ENCODE peak calls at places on chromosomes 7 and 10, in six cellular contexts. One of them, this sample, is unnamed.

GRCh38 chr7:131166066-131166465 is 161.6 kb upstream of the MKLN1 start:
- DNase-seq in body of pancreas: no peak
- DNase-seq in naive thymus-derived CD4-positive, alpha-beta T cell: no peak
- DNase-seq in cardiac muscle cell: peak; percentile 19
- DNase-seq in Peyer's patch: no peak
- DNase-seq in ovary: no peak
- DNase-seq in this sample: no peak

GRCh38 chr10:57249615-57250281 is 888.7 kb upstream of the ZWINT start:
- DNase-seq in naive thymus-derived CD4-positive, alpha-beta T cell: peak; percentile 3
- DNase-seq in ovary: no peak
- DNase-seq in cardiac muscle cell: no peak
- DNase-seq in Peyer's patch: no peak
- DNase-seq in body of pancreas: no peak
- DNase-seq in this sample: no peak

GRCh38 chr10:97117372-97117771 is 68.4 kb downstream of the SLIT1 start:
- DNase-seq in cardiac muscle cell: peak; percentile 17
- DNase-seq in Peyer's patch: no peak
- DNase-seq in naive thymus-derived CD4-positive, alpha-beta T cell: no peak
- DNase-seq in ovary: no peak
- DNase-seq in body of pancreas: no peak
- DNase-seq in this sample: no peak

GRCh38 chr7:90311185-90311584 is 9.9 kb downstream of the FAM237B start:
- DNase-seq in Peyer's patch: no peak
- DNase-seq in body of pancreas: no peak
- DNase-seq in cardiac muscle cell: no peak
- DNase-seq in ovary: no peak
- DNase-seq in naive thymus-derived CD4-positive, alpha-beta T cell: no peak
- DNase-seq in this sample: no peak

GRCh38 chr10:72084094-72084459 is 4.3 kb downstream of the SPOCK2 start:
- DNase-seq in cardiac muscle cell: no peak
- DNase-seq in body of pancreas: no peak
- DNase-seq in naive thymus-derived CD4-positive, alpha-beta T cell: peak; percentile 52
- DNase-seq in Peyer's patch: no peak
- DNase-seq in ovary: no peak
- DNase-seq in this sample: no peak

GRCh38 chr10:17001961-17002749 is 127.5 kb downstream of the CUBN start:
- DNase-seq in body of pancreas: no peak
- DNase-seq in Peyer's patch: no peak
- DNase-seq in naive thymus-derived CD4-positive, alpha-beta T cell: no peak
- DNase-seq in ovary: peak; percentile 70
- DNase-seq in cardiac muscle cell: peak; percentile 99
- DNase-seq in this sample: no peak

GRCh38 chr7:15015545-15016314 is 113.2 kb upstream of the DGKB start:
- DNase-seq in body of pancreas: peak; percentile 75
- DNase-seq in Peyer's patch: no peak
- DNase-seq in cardiac muscle cell: peak; percentile 85
- DNase-seq in ovary: no peak
- DNase-seq in naive thymus-derived CD4-positive, alpha-beta T cell: no peak
- DNase-seq in this sample: no peak

GRCh38 chr10:79328737-79329504 is 18.3 kb upstream of the PPIF start:
- DNase-seq in cardiac muscle cell: no peak
- DNase-seq in ovary: no peak
- DNase-seq in Peyer's patch: peak; percentile 72
- DNase-seq in naive thymus-derived CD4-positive, alpha-beta T cell: no peak
- DNase-seq in body of pancreas: no peak
- DNase-seq in this sample: no peak

GRCh38 chr10:78458983-78459638 is 425.4 kb downstream of the RPS24 start:
- DNase-seq in naive thymus-derived CD4-positive, alpha-beta T cell: no peak
- DNase-seq in body of pancreas: peak; percentile 51
- DNase-seq in ovary: no peak
- DNase-seq in cardiac muscle cell: peak; percentile 84
- DNase-seq in Peyer's patch: no peak
- DNase-seq in this sample: no peak

GRCh38 chr7:138625849-138626230 is 75.3 kb downstream of the SVOPL start:
- DNase-seq in body of pancreas: no peak
- DNase-seq in cardiac muscle cell: no peak
- DNase-seq in naive thymus-derived CD4-positive, alpha-beta T cell: peak; percentile 4
- DNase-seq in Peyer's patch: no peak
- DNase-seq in ovary: no peak
- DNase-seq in this sample: no peak

GRCh38 chr7:90999989-91000979 is 263.9 kb upstream of the FZD1 start:
- DNase-seq in ovary: no peak
- DNase-seq in Peyer's patch: no peak
- DNase-seq in body of pancreas: no peak
- DNase-seq in cardiac muscle cell: no peak
- DNase-seq in naive thymus-derived CD4-positive, alpha-beta T cell: no peak
- DNase-seq in this sample: no peak

GRCh38 chr7:40331915-40332314 is 197.1 kb downstream of the SUGCT start:
- DNase-seq in ovary: no peak
- DNase-seq in cardiac muscle cell: no peak
- DNase-seq in body of pancreas: no peak
- DNase-seq in naive thymus-derived CD4-positive, alpha-beta T cell: no peak
- DNase-seq in Peyer's patch: no peak
- DNase-seq in this sample: no peak

GRCh38 chr7:55024776-55025175 is 6.0 kb downstream of the EGFR start:
- DNase-seq in naive thymus-derived CD4-positive, alpha-beta T cell: no peak
- DNase-seq in body of pancreas: no peak
- DNase-seq in ovary: no peak
- DNase-seq in cardiac muscle cell: peak; percentile 52
- DNase-seq in Peyer's patch: no peak
- DNase-seq in this sample: no peak

GRCh38 chr10:22391605-22392004 is 46.3 kb downstream of the SPAG6 start:
- DNase-seq in body of pancreas: no peak
- DNase-seq in Peyer's patch: no peak
- DNase-seq in cardiac muscle cell: no peak
- DNase-seq in ovary: no peak
- DNase-seq in naive thymus-derived CD4-positive, alpha-beta T cell: no peak
- DNase-seq in this sample: no peak

GRCh38 chr10:48659790-48660189 is 24.9 kb upstream of the WDFY4 start:
- DNase-seq in Peyer's patch: no peak
- DNase-seq in naive thymus-derived CD4-positive, alpha-beta T cell: no peak
- DNase-seq in body of pancreas: no peak
- DNase-seq in ovary: no peak
- DNase-seq in cardiac muscle cell: peak; percentile 16
- DNase-seq in this sample: no peak

GRCh38 chr10:33653584-33654367 is 319.3 kb upstream of the NRP1 start:
- DNase-seq in Peyer's patch: no peak
- DNase-seq in cardiac muscle cell: peak; percentile 88
- DNase-seq in body of pancreas: no peak
- DNase-seq in naive thymus-derived CD4-positive, alpha-beta T cell: no peak
- DNase-seq in ovary: no peak
- DNase-seq in this sample: no peak

DNA sequence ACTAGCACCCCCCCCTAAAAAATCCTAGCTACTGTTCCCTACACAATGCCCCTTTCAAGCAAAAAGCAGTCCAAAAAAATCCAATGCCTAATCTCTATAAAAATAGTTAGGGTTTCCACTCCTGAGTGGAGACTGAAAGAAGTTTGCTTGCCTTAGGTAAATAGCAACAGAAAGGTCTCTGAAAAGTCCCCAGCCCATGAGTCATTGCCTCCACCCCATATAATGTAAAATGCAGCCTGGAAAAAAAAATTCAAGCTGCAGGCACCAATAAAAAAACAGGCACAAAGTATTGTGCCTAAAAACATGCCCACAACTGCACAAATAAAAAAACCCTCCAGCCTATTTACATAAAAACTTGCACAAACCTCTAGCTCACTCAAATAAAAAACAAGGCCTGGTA is 47.5 kb downstream of the ZNF680 start:
- DNase-seq in ovary: no peak
- DNase-seq in naive thymus-derived CD4-positive, alpha-beta T cell: no peak
- DNase-seq in body of pancreas: no peak
- DNase-seq in cardiac muscle cell: peak; percentile 39
- DNase-seq in Peyer's patch: no peak
- DNase-seq in this sample: no peak
- H3K9me3 ChIP-seq in ovary: no peaks in the 10 kb centered on the region
- H3K9me3 ChIP-seq in naive thymus-derived CD4-positive, alpha-beta T cell: peaks cover 6% of the 10 kb centered on the region
- H3K9me3 ChIP-seq in body of pancreas: no peaks in the 10 kb centered on the region
- H3K9me3 ChIP-seq in cardiac muscle cell: no peaks in the 10 kb centered on the region
- H3K9me3 ChIP-seq in Peyer's patch: peaks cover 45% of the 10 kb centered on the region
- H3K9me3 ChIP-seq in this sample: peaks cover 51% of the 10 kb centered on the region

DNA sequence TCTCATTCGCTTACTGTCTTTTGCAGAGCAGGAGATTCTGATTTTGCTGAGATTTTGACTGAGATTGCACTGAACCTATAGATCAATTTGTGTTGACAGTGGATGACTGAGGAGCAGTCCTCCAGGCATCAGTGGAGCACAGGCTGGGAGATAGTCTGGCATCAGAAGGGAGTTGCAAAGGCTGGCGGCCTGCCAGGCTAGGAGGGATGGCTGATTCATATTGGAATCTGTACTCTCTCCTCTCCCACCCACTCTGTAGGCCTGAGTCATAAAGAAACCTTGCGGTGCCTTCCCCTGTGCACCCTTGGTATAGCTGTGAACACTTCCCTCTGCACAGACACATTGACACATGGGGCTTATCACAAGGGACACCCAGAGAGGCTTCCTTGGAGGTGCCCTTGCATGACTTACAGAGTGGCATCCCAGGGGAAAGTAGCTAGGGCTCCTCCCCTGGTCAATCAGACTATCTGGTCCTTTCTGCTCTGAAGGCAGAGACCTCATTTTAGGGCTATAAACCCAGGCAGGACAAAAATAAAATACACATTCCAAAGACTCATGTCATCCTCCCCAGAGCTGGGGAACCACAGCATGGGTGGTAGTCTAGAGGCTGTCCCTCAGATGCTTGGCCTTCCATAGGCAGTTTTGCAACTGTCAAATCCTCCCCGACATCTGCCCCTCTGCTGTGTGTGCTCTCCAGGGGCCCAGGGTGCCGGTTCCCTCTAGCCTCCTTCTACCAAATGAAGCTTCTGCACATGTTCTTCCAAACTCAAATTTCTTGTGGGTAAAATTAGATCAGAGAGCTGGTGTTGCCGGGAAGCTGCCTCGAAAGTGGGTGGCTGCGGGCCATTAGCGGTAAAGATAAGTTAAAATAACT is 37.4 kb upstream of the EEPD1 start:
- DNase-seq in ovary: peak; percentile 54
- DNase-seq in naive thymus-derived CD4-positive, alpha-beta T cell: no peak
- DNase-seq in Peyer's patch: peak; percentile 88
- DNase-seq in body of pancreas: peak; percentile 60
- DNase-seq in cardiac muscle cell: peak; percentile 96
- DNase-seq in this sample: peak; percentile 84
- H3K4me3 ChIP-seq in ovary: no peak overlapping the region
- H3K4me3 ChIP-seq in naive thymus-derived CD4-positive, alpha-beta T cell: no peak overlapping the region
- H3K4me3 ChIP-seq in Peyer's patch: no peak overlapping the region
- H3K4me3 ChIP-seq in body of pancreas: no peak overlapping the region
- H3K4me3 ChIP-seq in cardiac muscle cell: no peak overlapping the region
- H3K4me3 ChIP-seq in this sample: no peak overlapping the region

DNA sequence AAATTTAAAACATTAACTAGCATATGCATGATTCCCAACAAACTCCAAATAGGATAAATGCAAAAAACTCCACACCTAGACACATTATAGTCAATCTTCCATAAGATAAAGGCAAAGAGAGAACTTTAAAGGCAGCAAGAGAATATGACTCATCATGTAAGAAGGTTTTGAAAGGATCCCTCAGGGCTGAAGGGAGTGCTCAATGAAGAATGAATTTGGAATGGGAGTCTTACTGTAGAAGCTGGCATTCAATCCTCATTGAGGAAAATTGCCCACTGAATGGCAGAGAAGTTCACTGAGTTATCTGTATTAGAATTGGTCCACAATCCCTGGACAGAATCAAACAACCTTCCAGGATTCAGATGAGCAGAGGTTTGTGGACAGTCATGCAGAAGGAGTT is 26.1 kb upstream of the ZNF365 start:
- DNase-seq in cardiac muscle cell: no peak
- DNase-seq in ovary: no peak
- DNase-seq in naive thymus-derived CD4-positive, alpha-beta T cell: no peak
- DNase-seq in Peyer's patch: no peak
- DNase-seq in body of pancreas: no peak
- DNase-seq in this sample: no peak
- H3K9me3 ChIP-seq in cardiac muscle cell: no peaks in the 10 kb centered on the region
- H3K9me3 ChIP-seq in ovary: no peaks in the 10 kb centered on the region
- H3K9me3 ChIP-seq in naive thymus-derived CD4-positive, alpha-beta T cell: no peaks in the 10 kb centered on the region
- H3K9me3 ChIP-seq in Peyer's patch: peaks cover 5% of the 10 kb centered on the region
- H3K9me3 ChIP-seq in body of pancreas: no peaks in the 10 kb centered on the region
- H3K9me3 ChIP-seq in this sample: no peaks in the 10 kb centered on the region

GRCh38 chr7:99380823-99381663 is 6.5 kb downstream of the ARPC1B start:
- DNase-seq in body of pancreas: no peak
- DNase-seq in ovary: no peak
- DNase-seq in Peyer's patch: no peak
- DNase-seq in naive thymus-derived CD4-positive, alpha-beta T cell: peak; percentile 93
- DNase-seq in cardiac muscle cell: peak; percentile 25
- DNase-seq in this sample: no peak
- H3K4me3 ChIP-seq in body of pancreas: no peak overlapping the region
- H3K4me3 ChIP-seq in ovary: no peak overlapping the region
- H3K4me3 ChIP-seq in Peyer's patch: no peak overlapping the region
- H3K4me3 ChIP-seq in naive thymus-derived CD4-positive, alpha-beta T cell: peak overlapping the region; percentile 78
- H3K4me3 ChIP-seq in cardiac muscle cell: no peak overlapping the region
- H3K4me3 ChIP-seq in this sample: peak overlapping the region; percentile 37

DNA sequence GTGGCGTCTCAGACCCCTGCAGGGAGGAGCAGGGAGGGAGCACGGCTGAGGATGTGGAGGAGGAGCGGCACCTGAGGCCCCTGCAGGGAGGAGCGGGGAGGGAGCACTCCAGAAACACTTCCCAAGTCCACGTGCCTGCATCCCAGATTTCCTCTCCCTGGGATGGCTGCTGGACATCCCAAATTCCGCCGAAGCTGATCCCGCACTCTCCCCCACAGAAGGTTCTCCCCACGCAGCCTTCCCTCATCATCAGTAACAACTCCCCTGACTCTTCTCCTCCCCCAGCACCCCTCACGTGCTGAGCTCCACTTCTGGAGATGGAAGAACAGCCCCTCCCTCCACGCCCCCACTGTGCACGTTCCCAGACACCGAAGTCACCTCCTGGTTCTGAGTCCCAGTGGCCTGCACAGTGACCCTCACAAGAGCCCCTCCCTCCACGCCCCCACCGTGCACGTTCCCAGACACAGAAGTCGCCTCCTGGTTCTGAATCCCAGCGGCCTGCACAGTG is 17.8 kb upstream of the FOXL3 start:
- DNase-seq in ovary: no peak
- DNase-seq in body of pancreas: no peak
- DNase-seq in cardiac muscle cell: no peak
- DNase-seq in Peyer's patch: no peak
- DNase-seq in naive thymus-derived CD4-positive, alpha-beta T cell: no peak
- DNase-seq in this sample: no peak
- H3K9me3 ChIP-seq in ovary: no peaks in the 10 kb centered on the region
- H3K9me3 ChIP-seq in body of pancreas: no peaks in the 10 kb centered on the region
- H3K9me3 ChIP-seq in cardiac muscle cell: no peaks in the 10 kb centered on the region
- H3K9me3 ChIP-seq in Peyer's patch: peaks cover 6% of the 10 kb centered on the region
- H3K9me3 ChIP-seq in naive thymus-derived CD4-positive, alpha-beta T cell: no peaks in the 10 kb centered on the region
- H3K9me3 ChIP-seq in this sample: no peaks in the 10 kb centered on the region

DNA sequence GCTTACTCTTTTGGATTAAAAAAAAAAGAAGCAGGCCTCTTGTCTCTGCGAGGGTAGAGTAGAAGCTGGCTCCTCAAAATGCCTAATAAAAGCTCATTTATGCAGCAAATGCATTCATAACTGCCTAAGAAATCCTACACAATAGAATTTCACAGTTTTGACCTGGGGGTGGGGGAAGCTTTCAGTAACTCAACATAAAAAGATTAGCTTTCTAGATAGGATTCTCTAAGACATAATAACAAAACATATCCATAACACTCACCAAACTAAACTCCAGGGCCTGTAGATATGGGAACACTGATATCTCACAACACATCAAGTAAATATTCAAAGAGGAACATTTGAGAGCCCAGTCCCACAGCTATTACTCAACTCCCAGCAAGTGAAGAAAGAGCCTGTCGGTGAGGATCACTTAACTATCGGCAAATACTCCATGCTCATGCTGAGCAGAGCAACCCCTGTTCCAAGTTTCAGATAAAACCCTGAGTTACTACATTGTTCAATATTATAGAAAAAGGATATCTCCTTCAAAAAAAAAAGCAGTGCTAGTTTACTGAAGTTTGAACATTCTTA is 88.1 kb downstream of the COBL start:
- DNase-seq in ovary: no peak
- DNase-seq in body of pancreas: no peak
- DNase-seq in cardiac muscle cell: peak; percentile 2
- DNase-seq in Peyer's patch: no peak
- DNase-seq in naive thymus-derived CD4-positive, alpha-beta T cell: no peak
- DNase-seq in this sample: no peak
- H3K4me3 ChIP-seq in ovary: no peak overlapping the region
- H3K4me3 ChIP-seq in body of pancreas: no peak overlapping the region
- H3K4me3 ChIP-seq in cardiac muscle cell: no peak overlapping the region
- H3K4me3 ChIP-seq in Peyer's patch: no peak overlapping the region
- H3K4me3 ChIP-seq in naive thymus-derived CD4-positive, alpha-beta T cell: no peak overlapping the region
- H3K4me3 ChIP-seq in this sample: peak overlapping the region; percentile 8